ENCODE peak calls at places on chromosomes 3 and 15, in seven cellular contexts. F, S, D, P, W, N and O are unnamed samples. For H3K27me3 and H3K36me3, the result is how much of the 10 kb centered on the place peaks cover.

GRCh38 chr15:89358755-89359439 is 24.3 kb upstream of the POLG start:
- DNase-seq in F (peak), S (peak), D (peak), P (peak), W (peak), N (peak), O (peak)

GRCh38 chr15:48279608-48280007 is 51.6 kb upstream of the DUT start:
- DNase-seq in F (no peak), S (no peak), D (no peak), P (no peak), W (peak), N (no peak), O (no peak)

GRCh38 chr3:32884532-32885031 is 66.8 kb downstream of the TRIM71 start:
- DNase-seq in F (no peak), S (no peak), D (no peak), P (no peak), W (no peak), N (no peak), O (no peak)

GRCh38 chr3:151813777-151814176 is at the start of gene AADAC:
- DNase-seq in F (no peak), S (no peak), D (no peak), P (no peak), W (no peak), N (no peak), O (no peak)

GRCh38 chr3:182609575-182610156 is 183.6 kb upstream of the ATP11B start:
- DNase-seq in F (peak), S (peak), D (no peak), P (no peak), W (no peak), N (peak), O (peak)

GRCh38 chr3:183823963-183824362 is 1.4 kb downstream of the MAP6D1 start:
- DNase-seq in F (no peak), S (no peak), D (no peak), P (no peak), W (peak), N (no peak), O (no peak)

GRCh38 chr3:58531956-58532355 is 5.0 kb downstream of the ACOX2 start:
- DNase-seq in F (no peak), S (no peak), D (no peak), P (no peak), W (peak), N (no peak), O (no peak)

GRCh38 chr3:154142608-154143007 is 21.4 kb downstream of the ARHGEF26 start:
- DNase-seq in F (no peak), S (no peak), D (no peak), P (no peak), W (no peak), N (no peak), O (no peak)

GRCh38 chr15:98754283-98755022 is 106.1 kb downstream of the IGF1R start:
- DNase-seq in F (no peak), S (no peak), D (no peak), P (no peak), W (peak), N (no peak), O (no peak)

GRCh38 chr3:121482651-121483050 is 63.1 kb downstream of the POLQ start:
- DNase-seq in F (no peak), S (no peak), D (no peak), P (no peak), W (peak), N (no peak), O (no peak)

GRCh38 chr15:27850050-27850449 is 249.1 kb downstream of the OCA2 start:
- DNase-seq in F (no peak), S (no peak), D (no peak), P (no peak), W (no peak), N (peak), O (no peak)

GRCh38 chr3:12991481-12991837 is 81.8 kb downstream of the IQSEC1 start:
- DNase-seq in F (no peak), S (no peak), D (no peak), P (no peak), W (no peak), N (no peak), O (no peak)

GRCh38 chr3:354433-354832 is 157.9 kb downstream of the CHL1 start:
- DNase-seq in F (no peak), S (peak), D (peak), P (no peak), W (peak), N (peak), O (no peak)

GRCh38 chr15:83305696-83306291 is 21.3 kb upstream of the BNC1 start:
- DNase-seq in F (peak), S (no peak), D (no peak), P (no peak), W (peak), N (peak), O (peak)

GRCh38 chr15:70486451-70487379 is 276.6 kb downstream of the UACA start:
- DNase-seq in F (peak), S (no peak), D (peak), P (peak), W (peak), N (no peak), O (no peak)

GRCh38 chr3:46659285-46659684 is 34.2 kb downstream of the ALS2CL start:
- DNase-seq in F (no peak), S (no peak), D (no peak), P (no peak), W (no peak), N (no peak), O (no peak)

GRCh38 chr3:18237251-18238005 is 187.7 kb downstream of the SATB1 start:
- DNase-seq in F (no peak), S (no peak), D (no peak), P (no peak), W (no peak), N (no peak), O (no peak)

GRCh38 chr15:90376789-90377188 is 11.3 kb upstream of the IQGAP1 start:
- DNase-seq in F (no peak), S (peak), D (no peak), P (no peak), W (no peak), N (no peak), O (no peak)

GRCh38 chr15:31472636-31473383 is 146.2 kb downstream of the KLF13 start:
- DNase-seq in F (no peak), S (peak), D (no peak), P (no peak), W (peak), N (no peak), O (no peak)

GRCh38 chr3:70899816-70900215 is 587.4 kb upstream of the MDFIC2 start:
- DNase-seq in F (no peak), S (no peak), D (no peak), P (no peak), W (no peak), N (no peak), O (no peak)

GRCh38 chr15:76325704-76326103 is 10.9 kb upstream of the ISL2 start:
- DNase-seq in F (no peak), S (no peak), D (no peak), P (no peak), W (no peak), N (no peak), O (no peak)

GRCh38 chr3:9980251-9980650 is 6.4 kb downstream of the EMC3 start:
- DNase-seq in F (no peak), S (no peak), D (no peak), P (no peak), W (no peak), N (no peak), O (no peak)

GRCh38 chr15:101045236-101045646 is 126.1 kb downstream of the LRRK1 start:
- DNase-seq in F (peak), S (peak), D (no peak), P (no peak), W (peak), N (peak), O (no peak)

GRCh38 chr3:116078561-116078960 is 366.7 kb downstream of the LSAMP start:
- DNase-seq in F (no peak), S (no peak), D (no peak), P (no peak), W (no peak), N (no peak), O (no peak)

GRCh38 chr15:78093242-78094020 is 1.1 kb downstream of the SH2D7 start:
- DNase-seq in F (no peak), S (peak), D (no peak), P (no peak), W (peak), N (no peak), O (no peak)

GRCh38 chr15:60799885-60800728 is 321.2 kb upstream of the ICE2 start:
- DNase-seq in F (no peak), S (no peak), D (no peak), P (no peak), W (no peak), N (no peak), O (no peak)

GRCh38 chr3:159938712-159939111 is 49.9 kb upstream of the IL12A start:
- DNase-seq in F (no peak), S (no peak), D (no peak), P (no peak), W (no peak), N (no peak), O (no peak)

GRCh38 chr3:46866720-46867549 is 3.7 kb upstream of the MYL3 start:
- DNase-seq in F (peak), S (peak), D (peak), P (peak), W (peak), N (peak), O (peak)

GRCh38 chr15:99016680-99017321 is 9.2 kb upstream of the PGPEP1L start:
- DNase-seq in F (no peak), S (no peak), D (no peak), P (peak), W (peak), N (no peak), O (no peak)

GRCh38 chr3:101351834-101352233 is 31.5 kb upstream of the IMPG2 start:
- DNase-seq in F (no peak), S (no peak), D (no peak), P (no peak), W (no peak), N (no peak), O (no peak)

GRCh38 chr15:81196576-81197254 is at the start of gene IL16:
- DNase-seq in F (no peak), S (no peak), D (no peak), P (no peak), W (no peak), N (no peak), O (no peak)

GRCh38 chr15:81197255-81197630 is 564 bp downstream of the IL16 start:
- DNase-seq in F (no peak), S (no peak), D (no peak), P (no peak), W (no peak), N (no peak), O (no peak)

GRCh38 chr15:81195339-81195864 is 1.3 kb upstream of the IL16 start:
- DNase-seq in F (no peak), S (no peak), D (no peak), P (no peak), W (no peak), N (no peak), O (no peak)

GRCh38 chr15:81191701-81192100 is 5.0 kb upstream of the IL16 start:
- DNase-seq in F (no peak), S (no peak), D (no peak), P (no peak), W (no peak), N (no peak), O (no peak)

DNA sequence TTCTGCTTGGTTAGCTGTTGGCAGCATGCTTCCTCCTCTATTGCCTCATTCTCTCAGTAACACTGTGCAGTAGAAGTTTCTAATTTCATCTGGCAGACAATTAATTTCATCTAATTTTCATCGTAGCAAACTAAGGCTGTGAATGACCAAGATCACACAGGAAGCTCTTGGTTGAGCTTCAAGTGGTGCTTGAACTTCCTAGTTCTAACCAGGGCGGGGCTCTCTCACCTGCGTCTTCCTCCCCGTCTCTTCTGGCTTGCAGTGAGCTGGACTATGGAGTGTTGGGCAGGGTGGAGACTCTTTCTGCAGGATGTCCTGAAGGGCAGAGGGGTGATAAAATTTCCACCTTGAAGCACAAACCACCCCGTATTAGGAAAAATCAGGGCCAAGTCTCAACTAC is 2.0 kb upstream of the IL16 start:
- DNase-seq in F (no peak), S (no peak), D (no peak), P (no peak), W (no peak), N (no peak), O (no peak)
- H3K27me3 ChIP-seq in F (under half), S (under half), D (under half), P (under half), W (under half), N (under half), O (under half)

GRCh38 chr3:133439563-133439962 is 39.7 kb downstream of the BFSP2 start:
- DNase-seq in F (no peak), S (no peak), D (no peak), P (no peak), W (no peak), N (no peak), O (no peak)

GRCh38 chr3:133440652-133441051 is 40.8 kb downstream of the BFSP2 start:
- DNase-seq in F (no peak), S (no peak), D (no peak), P (no peak), W (no peak), N (no peak), O (no peak)

GRCh38 chr3:133442518-133442917 is 42.7 kb downstream of the BFSP2 start:
- DNase-seq in F (no peak), S (no peak), D (no peak), P (no peak), W (no peak), N (no peak), O (no peak)

GRCh38 chr3:133441867-133442270 is 42.0 kb downstream of the BFSP2 start:
- DNase-seq in F (no peak), S (no peak), D (no peak), P (no peak), W (no peak), N (no peak), O (no peak)

GRCh38 chr3:133437391-133438093 is 37.7 kb downstream of the BFSP2 start:
- DNase-seq in F (no peak), S (no peak), D (peak), P (no peak), W (no peak), N (no peak), O (no peak)
- H3K36me3 ChIP-seq in F (under half), S (under half), D (under half), P (under half), W (under half), N (under half), O (under half)

GRCh38 chr3:188052229-188052965 is 101.6 kb upstream of the LPP start:
- DNase-seq in F (peak), S (peak), D (peak), P (peak), W (peak), N (peak), O (peak)
- H3K27ac ChIP-seq in F (peak), S (peak), D (peak), P (peak), W (peak), N (peak), O (peak)

GRCh38 chr3:16512435-16513140 is 911 bp downstream of the RFTN1 start:
- DNase-seq in F (peak), S (peak), D (peak), P (peak), W (peak), N (peak), O (no peak)

GRCh38 chr3:16508591-16508995 is 4.9 kb downstream of the RFTN1 start:
- DNase-seq in F (no peak), S (no peak), D (no peak), P (no peak), W (no peak), N (no peak), O (no peak)

GRCh38 chr3:16509721-16510619 is 3.5 kb downstream of the RFTN1 start:
- DNase-seq in F (peak), S (no peak), D (no peak), P (no peak), W (no peak), N (no peak), O (no peak)

GRCh38 chr3:16511561-16512434 is 1.7 kb downstream of the RFTN1 start:
- DNase-seq in F (peak), S (peak), D (peak), P (peak), W (peak), N (peak), O (no peak)

DNA sequence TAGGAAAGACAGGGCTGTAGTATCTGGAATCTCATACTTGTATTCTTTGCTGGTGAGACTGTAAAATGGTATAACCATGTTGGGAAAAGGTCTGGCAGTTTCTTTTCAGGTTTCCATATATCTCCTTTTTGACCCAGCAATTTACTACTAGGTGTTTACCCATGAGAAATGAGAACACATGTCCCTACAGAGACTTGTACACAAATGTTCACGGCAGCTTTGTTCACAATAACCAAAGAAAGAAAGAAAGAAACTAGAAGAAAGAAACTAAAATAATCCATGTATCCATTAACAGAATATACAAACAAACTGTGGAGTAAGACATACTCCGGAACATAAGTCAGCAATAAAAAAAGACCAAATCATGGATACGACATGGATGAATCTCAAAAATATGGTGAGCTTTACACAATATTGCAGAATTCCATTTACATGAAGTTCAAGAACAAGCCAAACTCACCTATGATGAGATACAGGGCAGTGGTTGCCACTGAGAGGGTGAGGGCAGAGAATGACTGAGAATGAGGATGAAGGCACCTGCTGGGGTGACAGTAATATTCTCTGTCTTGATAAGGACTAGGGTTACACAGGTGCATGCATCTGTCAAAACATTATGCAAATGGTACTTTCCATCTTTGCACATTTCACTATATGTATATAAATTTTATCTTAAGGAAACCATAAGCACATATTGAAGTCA is 2.7 kb downstream of the RFTN1 start:
- DNase-seq in F (no peak), S (no peak), D (no peak), P (no peak), W (no peak), N (no peak), O (no peak)
- H3K27me3 ChIP-seq in F (under half), S (under half), D (under half), P (under half), W (under half), N (under half), O (under half)

DNA sequence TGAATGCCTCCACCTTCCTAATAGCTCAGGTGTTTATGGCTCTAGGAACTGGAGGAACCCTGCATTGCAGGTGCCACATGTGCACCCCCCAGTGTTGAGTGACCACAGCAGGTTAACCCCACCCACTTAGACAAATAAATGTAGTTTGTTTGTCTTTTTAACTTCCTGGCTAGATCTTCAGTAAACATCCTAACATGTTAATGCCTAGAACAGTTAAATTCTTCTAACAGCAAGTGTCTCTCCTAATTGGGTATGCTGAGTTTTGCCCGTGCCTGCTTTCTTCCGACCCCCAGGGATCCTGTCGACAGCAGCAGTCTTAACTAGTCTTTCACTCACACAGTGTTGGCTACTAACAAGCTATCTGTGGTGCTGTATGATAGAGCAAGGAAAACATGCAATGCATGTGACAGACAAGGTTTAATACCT is 35.5 kb downstream of the SRP14 start:
- DNase-seq in F (no peak), S (no peak), D (no peak), P (no peak), W (no peak), N (no peak), O (no peak)
- H3K36me3 ChIP-seq in F (half or more), S (under half), D (under half), P (half or more), W (half or more), N (under half), O (under half)

DNA sequence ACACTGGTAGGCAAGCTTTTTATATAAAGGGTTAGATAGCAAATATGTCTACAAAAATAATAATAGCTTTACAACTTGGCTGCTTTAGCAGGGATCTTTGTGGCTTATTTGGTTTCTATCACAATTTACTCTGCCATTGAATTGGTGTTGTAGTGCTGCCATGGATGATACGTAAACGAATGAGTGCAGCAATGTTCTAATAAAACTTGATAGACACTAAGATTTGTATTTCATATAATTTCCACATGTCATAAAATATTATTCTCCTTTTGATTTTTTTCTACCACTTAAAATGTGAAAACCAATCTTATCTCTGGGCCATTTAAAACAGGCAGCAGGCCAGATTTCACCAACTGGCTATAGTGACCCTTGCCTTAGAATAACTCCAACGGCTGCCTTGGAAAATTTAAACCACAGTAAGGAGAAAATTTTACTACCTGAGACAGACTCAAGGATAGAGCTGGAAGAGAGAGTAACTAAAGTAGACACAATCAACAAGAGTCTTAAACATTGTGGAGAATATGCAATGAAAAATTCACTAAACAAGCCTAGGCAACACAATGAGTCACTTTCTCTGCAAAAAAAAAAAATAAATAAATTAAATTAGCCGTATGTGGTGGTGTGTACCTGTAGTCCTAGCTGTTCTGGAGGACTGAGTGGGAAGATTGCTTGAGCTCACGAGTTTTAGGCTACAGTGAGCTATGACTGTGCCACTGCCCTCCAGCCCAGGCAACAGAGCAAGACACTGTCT is 8.1 kb downstream of the NPHP3 start:
- DNase-seq in F (no peak), S (peak), D (no peak), P (no peak), W (no peak), N (no peak), O (no peak)
- H3K27ac ChIP-seq in F (no peak), S (peak), D (no peak), P (no peak), W (no peak), N (no peak), O (no peak)

GRCh38 chr3:31010491-31010890 is 116.0 kb upstream of the GADL1 start:
- DNase-seq in F (no peak), S (no peak), D (no peak), P (no peak), W (no peak), N (no peak), O (no peak)
- H3K27me3 ChIP-seq in F (under half), S (under half), D (under half), P (under half), W (under half), N (under half), O (under half)

GRCh38 chr3:125443923-125444322 is 68.8 kb upstream of the ZNF148 start:
- DNase-seq in F (no peak), S (no peak), D (no peak), P (no peak), W (no peak), N (no peak), O (no peak)
- H3K36me3 ChIP-seq in F (under half), S (under half), D (under half), P (under half), W (under half), N (under half), O (under half)